ENCODE peak calls at places on chromosomes 4 and X, in nine cellular contexts. I is neural progenitor cell, R is MM.1S, J is HCT116, Z is PC-3, A is hepatocyte, M is SK-N-SH, E is GM23338, H is OCI-LY7. F is an unnamed sample.

GRCh38 chrX:49184294-49185061 is 1.7 kb downstream of the PRICKLE3 start:
- DNase-seq in I (peak; percentile 97), R (no peak), J (peak; percentile 86), Z (peak; percentile 96), A (peak; percentile 93), M (no peak), E (peak; percentile 97), H (peak; percentile 42), F (peak; percentile 92)

GRCh38 chrX:125532411-125533089 is 212.9 kb downstream of the TEX13C start:
- DNase-seq in I (no peak), R (no peak), J (no peak), Z (no peak), A (no peak), M (no peak), E (no peak), H (no peak), F (no peak)

GRCh38 chr4:78059524-78059889 is 2.4 kb downstream of the FRAS1 start:
- DNase-seq in I (peak; percentile 87), R (peak; percentile 52), J (peak; percentile 84), Z (peak; percentile 84), A (peak; percentile 90), M (peak; percentile 70), E (peak; percentile 97), H (peak; percentile 50), F (peak; percentile 92)

GRCh38 chrX:106862972-106863688 is 40.0 kb downstream of the RIPPLY1 start:
- DNase-seq in I (peak; percentile 29), R (peak; percentile 26), J (peak; percentile 1), Z (peak; percentile 61), A (peak; percentile 4), M (peak; percentile 24), E (peak; percentile 62), H (peak; percentile 30), F (no peak)

GRCh38 chrX:3442685-3443084 is 96.2 kb upstream of the MXRA5 start:
- DNase-seq in I (no peak), R (no peak), J (no peak), Z (no peak), A (no peak), M (no peak), E (no peak), H (no peak), F (no peak)

GRCh38 chr4:56683455-56683854 is 2.4 kb upstream of the HOPX start:
- DNase-seq in I (no peak), R (no peak), J (no peak), Z (no peak), A (no peak), M (no peak), E (no peak), H (no peak), F (no peak)

GRCh38 chr4:150164956-150165355 is 86.7 kb downstream of the DCLK2 start:
- DNase-seq in I (no peak), R (no peak), J (no peak), Z (no peak), A (no peak), M (no peak), E (no peak), H (no peak), F (no peak)

GRCh38 chr4:151719935-151720334 is 40.9 kb downstream of the GATB start:
- DNase-seq in I (no peak), R (no peak), J (no peak), Z (no peak), A (no peak), M (no peak), E (no peak), H (no peak), F (no peak)

GRCh38 chr4:6257243-6258025 is 12.2 kb upstream of the WFS1 start:
- DNase-seq in I (peak; percentile 34), R (no peak), J (no peak), Z (no peak), A (no peak), M (no peak), E (peak; percentile 40), H (no peak), F (no peak)

GRCh38 chr4:145481942-145482208 is 222 bp downstream of the SMAD1 start:
- DNase-seq in I (no peak), R (no peak), J (no peak), Z (no peak), A (no peak), M (no peak), E (no peak), H (no peak), F (no peak)

GRCh38 chr4:145486603-145487002 is 5.0 kb downstream of the SMAD1 start:
- DNase-seq in I (no peak), R (no peak), J (no peak), Z (no peak), A (no peak), M (no peak), E (no peak), H (no peak), F (no peak)

GRCh38 chr4:145482209-145483021 is 762 bp downstream of the SMAD1 start:
- DNase-seq in I (peak; percentile 77), R (peak; percentile 53), J (peak; percentile 16), Z (peak; percentile 66), A (peak; percentile 74), M (peak; percentile 78), E (peak; percentile 77), H (peak; percentile 68), F (peak; percentile 91)

GRCh38 chr4:145485120-145485519 is 3.5 kb downstream of the SMAD1 start:
- DNase-seq in I (no peak), R (no peak), J (no peak), Z (no peak), A (no peak), M (no peak), E (no peak), H (no peak), F (no peak)

GRCh38 chr4:145484240-145484846 is 2.7 kb downstream of the SMAD1 start:
- DNase-seq in I (no peak), R (no peak), J (no peak), Z (no peak), A (no peak), M (peak; percentile 41), E (no peak), H (no peak), F (no peak)
- TF ChIP-seq EZH2phosphoT487 in I (no peak), R (no peak), J (no peak), Z (no peak), A (no peak), M (no peak), E (no peak), H (no peak), F (no peak)

DNA sequence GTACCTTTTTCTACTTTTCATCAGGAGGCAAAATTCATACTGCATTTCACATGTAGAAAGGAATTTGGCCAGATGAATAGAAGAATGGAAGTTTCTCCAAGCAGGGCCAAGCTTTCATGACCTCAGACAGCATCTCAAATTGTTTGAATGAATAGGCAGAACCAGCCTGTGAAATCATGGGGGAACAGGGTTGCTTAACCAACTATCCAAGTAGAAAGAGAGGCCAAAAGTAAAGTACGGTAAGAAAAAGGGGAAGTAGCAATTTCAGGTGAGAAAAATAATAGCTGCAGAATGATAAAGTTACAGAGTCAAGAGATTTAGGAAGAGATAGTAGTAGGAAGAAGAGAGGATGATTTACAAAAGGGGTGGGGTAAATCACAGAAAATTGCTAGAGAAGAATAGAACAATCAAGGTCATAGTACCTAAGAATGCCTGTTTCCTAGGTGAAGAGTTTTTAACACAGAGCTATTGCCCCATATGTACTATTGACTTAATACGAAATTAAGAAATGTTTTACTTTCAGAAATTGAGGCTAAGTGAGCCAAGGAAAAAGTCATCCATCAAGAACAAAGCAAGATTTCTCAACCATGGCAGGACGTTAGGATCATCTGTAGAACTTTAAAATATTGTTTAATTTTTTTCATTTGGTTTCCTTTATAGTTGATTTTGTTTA is 177.1 kb upstream of the TET2 start:
- DNase-seq in I (no peak), R (no peak), J (no peak), Z (no peak), A (no peak), M (no peak), E (no peak), H (no peak), F (no peak)
- TF ChIP-seq EZH2phosphoT487 in I (no peak), R (no peak), J (no peak), Z (no peak), A (no peak), M (no peak), E (no peak), H (no peak), F (no peak)

GRCh38 chr4:184583738-184584502 is 65.3 kb downstream of the CASP3 start:
- DNase-seq in I (no peak), R (no peak), J (no peak), Z (no peak), A (no peak), M (no peak), E (no peak), H (peak; percentile 11), F (no peak)
- TF ChIP-seq EZH2phosphoT487 in I (no peak), R (no peak), J (no peak), Z (no peak), A (no peak), M (no peak), E (no peak), H (no peak), F (no peak)

DNA sequence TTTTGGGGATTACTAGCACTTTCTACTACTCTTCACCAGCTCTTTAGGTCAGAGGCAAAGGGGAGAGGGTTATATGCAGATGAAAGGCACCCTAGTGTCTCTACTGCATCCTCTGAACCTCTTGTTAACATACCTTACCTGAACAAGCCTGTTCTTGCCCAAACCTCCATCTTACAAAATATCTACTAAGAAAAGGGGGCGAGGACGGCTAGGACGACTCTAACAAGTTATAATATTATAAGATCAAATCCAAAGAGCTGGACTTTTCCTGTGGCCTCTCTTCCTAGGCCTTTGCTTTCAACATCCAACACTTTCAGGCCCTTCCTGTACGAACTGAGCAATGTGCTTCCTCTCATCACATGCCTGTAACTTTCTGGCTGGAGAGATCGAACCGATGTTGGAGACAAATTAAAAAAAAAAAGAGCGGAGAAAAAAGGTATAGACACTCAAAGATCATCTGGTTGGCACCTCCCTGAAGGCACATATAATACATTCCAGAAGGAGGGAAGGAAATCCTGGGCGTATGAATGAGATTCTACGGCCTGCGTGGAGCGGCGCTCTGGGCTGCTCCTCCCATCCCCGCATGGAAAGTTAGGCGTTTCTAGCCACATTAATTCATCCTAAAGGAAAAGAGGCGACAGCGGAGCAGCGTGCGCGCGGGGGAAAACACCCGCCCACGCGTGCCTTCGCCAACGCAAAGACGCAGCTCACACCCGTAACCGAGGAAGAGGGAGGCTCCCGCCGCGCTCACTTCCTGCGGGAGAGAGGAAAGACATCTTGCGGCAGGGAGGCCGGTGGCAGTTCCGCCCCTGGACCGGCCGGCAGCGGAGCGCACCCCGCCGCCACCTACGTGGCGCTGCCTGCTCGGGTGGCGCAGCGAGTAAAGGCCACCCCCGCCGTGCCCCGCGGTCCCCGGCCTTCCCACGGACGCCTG is 803 bp downstream of the PRDM5 start:
- DNase-seq in I (peak; percentile 69), R (peak; percentile 59), J (no peak), Z (peak; percentile 53), A (peak; percentile 75), M (no peak), E (peak; percentile 48), H (no peak), F (peak; percentile 84)
- TF ChIP-seq EZH2phosphoT487 in I (no peak), R (no peak), J (no peak), Z (no peak), A (no peak), M (no peak), E (no peak), H (no peak), F (no peak)

F was measured in GM23248.